ENCODE peak calls at places on chromosomes 3 and 15, in four cellular contexts. A is AG04450, T is gastrocnemius medialis, D is PC-9. S is an unnamed sample.

GRCh38 chr3:61580982-61581654 is 19.7 kb downstream of the PTPRG start:
- DNase-seq in A (no peak), D (no peak), T (no peak), S (no peak)

GRCh38 chr3:39272191-39272590 is 7.6 kb downstream of the CX3CR1 start:
- DNase-seq in A (no peak), D (no peak), T (no peak), S (no peak)

GRCh38 chr3:42020681-42021307 is 58.9 kb upstream of the ULK4 start:
- DNase-seq in T (no peak), D (peak; percentile 34), A (no peak), S (no peak)

GRCh38 chr3:39285333-39285732 is 5.5 kb upstream of the CX3CR1 start:
- DNase-seq in D (no peak), A (no peak), T (no peak), S (no peak)

GRCh38 chr3:53921296-53921695 is 29.6 kb upstream of the SELENOK start:
- DNase-seq in D (no peak), T (no peak), A (no peak), S (no peak)

GRCh38 chr15:42918047-42918446 is 2.5 kb downstream of the TTBK2 start:
- DNase-seq in A (no peak), T (no peak), D (no peak), S (no peak)

GRCh38 chr15:99603828-99604227 is 38.0 kb downstream of the MEF2A start:
- DNase-seq in T (no peak), D (no peak), A (no peak), S (no peak)

GRCh38 chr3:23162939-23163338 is 40.2 kb upstream of the UBE2E2 start:
- DNase-seq in A (no peak), D (peak; percentile 46), T (no peak), S (peak; percentile 41)

GRCh38 chr3:167350245-167350862 is 29.7 kb downstream of the ZBBX start:
- DNase-seq in T (no peak), A (no peak), D (peak; percentile 18), S (peak; percentile 44)
- TF ChIP-seq CTCF in T (peak; percentile 33), A (peak; percentile 39), D (peak; percentile 66), S (peak; percentile 67)

GRCh38 chr3:112314618-112315017 is 18.3 kb upstream of the CD200 start:
- DNase-seq in A (no peak), D (no peak), T (no peak), S (no peak)

GRCh38 chr3:112315791-112316190 is 17.2 kb upstream of the CD200 start:
- DNase-seq in D (no peak), T (no peak), A (no peak), S (no peak)

GRCh38 chr3:112321867-112322652 is 10.9 kb upstream of the CD200 start:
- DNase-seq in T (no peak), D (no peak), A (no peak), S (peak; percentile 17)

GRCh38 chr3:112320698-112321097 is 12.3 kb upstream of the CD200 start:
- DNase-seq in T (no peak), A (no peak), D (no peak), S (no peak)

DNA sequence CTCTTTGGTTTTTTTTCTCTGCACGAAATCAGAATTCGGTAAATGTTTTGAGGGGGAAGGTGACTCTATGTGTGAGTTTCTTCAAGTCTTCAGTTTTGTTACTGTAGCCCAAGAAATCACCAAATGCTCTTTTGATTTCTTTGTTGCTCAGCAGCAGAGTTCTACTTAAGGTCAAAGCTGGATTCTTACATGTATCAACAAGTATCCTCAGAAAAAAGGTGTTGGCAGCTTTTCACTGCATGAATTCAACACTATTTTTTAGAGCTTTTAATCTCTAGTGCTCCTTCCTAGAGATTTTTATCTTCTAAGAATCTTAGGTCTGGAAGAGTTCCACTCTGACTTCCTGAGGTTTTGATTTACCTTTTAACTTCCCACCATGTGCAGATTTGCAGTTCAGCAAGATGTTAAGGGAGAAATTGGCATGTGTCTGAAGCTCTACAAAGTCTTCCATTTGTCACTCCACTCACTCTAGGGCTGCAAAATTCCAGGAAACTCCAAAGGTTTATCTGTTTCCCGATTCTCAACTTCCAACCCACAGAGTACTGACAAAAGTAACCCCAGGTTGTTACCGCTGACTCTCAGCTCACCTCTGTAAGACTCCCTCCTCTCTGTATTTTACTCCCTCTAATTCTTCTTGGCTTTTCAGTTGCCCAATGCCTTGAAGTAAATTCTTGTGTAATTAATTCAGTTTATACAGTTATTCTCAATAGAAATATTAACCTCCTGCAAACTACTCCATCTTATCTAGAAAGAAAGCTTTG is 13.3 kb upstream of the CD200 start:
- DNase-seq in D (no peak), A (no peak), T (no peak), S (no peak)
- H3K4me3 ChIP-seq in D (no peak overlapping the region), A (no peak overlapping the region), T (no peak overlapping the region), S (no peak overlapping the region)

GRCh38 chr3:46918202-46918601 is 40.7 kb downstream of the PTH1R start:
- DNase-seq in T (no peak), D (no peak), A (no peak), S (no peak)
- TF ChIP-seq CTCF in T (no peak), D (no peak), A (no peak), S (no peak)

GRCh38 chr3:44338010-44338827 is at the start of gene TCAIM:
- DNase-seq in A (peak; percentile 93), T (peak; percentile 95), D (peak; percentile 98), S (peak; percentile 92)
- H3K4me3 ChIP-seq in A (peak within 1 kb of the TSS; percentile 91), T (peak within 1 kb of the TSS; percentile 77), D (peak within 1 kb of the TSS; percentile 69), S (peak within 1 kb of the TSS; percentile 79)

GRCh38 chr3:134126153-134126552 is 96.4 kb upstream of the SLCO2A1 start:
- DNase-seq in A (no peak), T (no peak), D (no peak), S (no peak)
- TF ChIP-seq CTCF in A (peak; percentile 26), T (no peak), D (no peak), S (peak; percentile 14)

DNA sequence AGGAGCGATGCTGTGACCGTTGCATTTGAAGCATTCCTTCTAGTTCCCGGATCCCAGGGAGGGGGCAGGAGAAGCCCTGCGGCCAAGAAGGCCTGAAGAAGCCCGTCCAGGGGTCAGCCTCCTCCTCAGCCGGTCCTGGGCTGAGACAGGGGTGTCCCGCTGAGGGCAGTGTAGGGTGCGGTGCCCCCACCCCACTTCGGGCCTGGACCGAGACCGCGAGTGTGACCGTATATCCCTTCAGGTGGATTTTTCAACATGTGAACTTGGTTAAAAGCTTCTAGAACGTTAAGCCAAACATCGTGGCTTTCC is 2.8 kb downstream of the OCA2 start:
- DNase-seq in T (no peak), A (no peak), D (no peak), S (no peak)
- H3K4me3 ChIP-seq in T (peak overlapping the region; percentile 59), A (peak overlapping the region; percentile 58), D (no peak overlapping the region), S (no peak overlapping the region)

GRCh38 chr3:50125541-50126286 is 29.4 kb upstream of the SEMA3F start:
- DNase-seq in A (no peak), T (no peak), D (no peak), S (no peak)
- TF ChIP-seq CTCF in A (no peak), T (no peak), D (no peak), S (no peak)

GRCh38 chr15:92884459-92884812 is 15.7 kb upstream of the CHD2 start:
- DNase-seq in A (no peak), D (no peak), T (no peak), S (no peak)

GRCh38 chr15:92886815-92887214 is 13.3 kb upstream of the CHD2 start:
- DNase-seq in A (no peak), D (no peak), T (no peak), S (no peak)

GRCh38 chr15:92884813-92885461 is 15.2 kb upstream of the CHD2 start:
- DNase-seq in D (no peak), A (no peak), T (no peak), S (no peak)

GRCh38 chr15:92887869-92888268 is 12.3 kb upstream of the CHD2 start:
- DNase-seq in T (no peak), D (no peak), A (no peak), S (no peak)

GRCh38 chr15:92886229-92886628 is 13.9 kb upstream of the CHD2 start:
- DNase-seq in T (no peak), A (no peak), D (no peak), S (no peak)
- H3K4me3 ChIP-seq in T (peak overlapping the region; percentile 87), A (peak overlapping the region; percentile 81), D (peak overlapping the region; percentile 86), S (peak overlapping the region; percentile 69)

GRCh38 chr3:172808969-172809546 is 58.5 kb downstream of the ECT2 start:
- DNase-seq in T (no peak), A (peak; percentile 10), D (no peak), S (peak; percentile 40)
- TF ChIP-seq CTCF in T (no peak), A (peak; percentile 27), D (peak; percentile 78), S (no peak)